ENCODE peak calls at places on chromosome X, in nine cellular contexts. D, I, E, B, N, L, A, Y and J are unnamed samples.

GRCh38 chrX:37640142-37640541 is 45.4 kb upstream of the XK start:
- DNase-seq in D (no peak), I (no peak), E (no peak), B (no peak), N (no peak), L (no peak), A (no peak), Y (no peak), J (no peak)

GRCh38 chrX:48835524-48836329 is at the start of gene PCSK1N:
- DNase-seq in D (no peak), I (peak), E (peak), B (no peak), N (peak), L (peak), A (no peak), Y (peak), J (no peak)

GRCh38 chrX:132146456-132146855 is 18.6 kb upstream of the FRMD7 start:
- DNase-seq in D (no peak), I (no peak), E (no peak), B (no peak), N (no peak), L (peak), A (no peak), Y (no peak), J (no peak)

GRCh38 chrX:9724711-9725110 is 40.9 kb downstream of the GPR143 start:
- DNase-seq in D (no peak), I (peak), E (no peak), B (no peak), N (no peak), L (peak), A (peak), Y (peak), J (no peak)

GRCh38 chrX:129086802-129087201 is 436.5 kb downstream of the SMARCA1 start:
- DNase-seq in D (no peak), I (no peak), E (no peak), B (no peak), N (no peak), L (no peak), A (no peak), Y (no peak), J (no peak)

GRCh38 chrX:66635360-66635759 is 3.5 kb downstream of the EDA2R start:
- DNase-seq in D (no peak), I (peak), E (no peak), B (no peak), N (no peak), L (peak), A (peak), Y (peak), J (no peak)

GRCh38 chrX:47846070-47846469 is 9.4 kb downstream of the ZNF81 start:
- DNase-seq in D (no peak), I (no peak), E (no peak), B (no peak), N (no peak), L (no peak), A (no peak), Y (no peak), J (no peak)

GRCh38 chrX:119647552-119648420 is 41.6 kb upstream of the NKRF start:
- DNase-seq in D (peak), I (no peak), E (no peak), B (no peak), N (no peak), L (no peak), A (no peak), Y (no peak), J (peak)

GRCh38 chrX:153863251-153863991 is 22.6 kb downstream of the L1CAM start:
- DNase-seq in D (no peak), I (no peak), E (no peak), B (no peak), N (no peak), L (no peak), A (no peak), Y (no peak), J (no peak)

GRCh38 chrX:38864165-38864564 is 62.9 kb downstream of the MID1IP1 start:
- DNase-seq in D (no peak), I (no peak), E (no peak), B (no peak), N (no peak), L (no peak), A (no peak), Y (peak), J (no peak)

DNA sequence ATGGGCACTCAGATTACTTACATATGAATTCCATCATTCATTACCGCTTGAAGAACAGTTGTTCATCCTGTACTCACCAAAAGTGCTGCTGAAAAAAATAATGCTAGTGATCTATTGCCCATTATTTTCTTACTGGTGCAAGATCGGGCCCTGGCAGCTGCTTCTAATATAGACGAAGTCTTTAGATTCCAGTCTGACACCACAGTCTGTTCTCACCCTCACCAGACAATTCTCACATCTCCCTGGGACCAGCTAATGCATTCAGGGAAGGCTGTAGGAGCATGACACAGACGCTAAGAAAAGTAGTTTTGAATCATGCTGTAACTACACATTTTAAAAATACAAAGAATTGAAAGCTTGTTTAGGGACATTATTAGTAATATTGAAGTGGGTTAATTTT is 13.8 kb downstream of the GEMIN8 start:
- DNase-seq in D (no peak), I (no peak), E (no peak), B (no peak), N (no peak), L (no peak), A (no peak), Y (no peak), J (no peak)
- H3K4me3 ChIP-seq in D (no peak), I (no peak), E (no peak), B (no peak), N (no peak), L (no peak), A (no peak), Y (no peak), J (no peak)

GRCh38 chrX:149881081-149881711 is at the start of gene MAGEA8:
- DNase-seq in D (no peak), I (no peak), E (no peak), B (no peak), N (no peak), L (no peak), A (no peak), Y (no peak), J (no peak)
- TF ChIP-seq CTCF in D (no peak), I (no peak), E (no peak), B (no peak), N (no peak), L (no peak), A (no peak), Y (no peak), J (peak)

DNA sequence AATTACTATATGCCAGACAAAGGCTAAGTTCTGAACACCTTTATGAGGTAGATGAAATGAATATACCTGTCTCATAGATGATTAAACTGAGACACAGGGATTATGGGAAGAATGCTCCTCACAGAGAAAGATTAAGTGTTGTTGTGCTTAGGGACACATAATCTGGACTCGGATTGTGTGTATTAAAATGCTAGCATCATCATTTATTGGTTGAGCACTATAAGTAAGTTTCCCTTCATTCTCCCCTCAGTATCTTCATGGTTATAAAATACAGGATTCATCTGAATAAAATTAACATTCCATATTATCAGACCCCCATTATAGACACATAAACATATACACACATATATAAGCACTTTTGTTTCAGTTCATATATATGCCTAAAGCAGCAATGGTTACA is 463.5 kb downstream of the PPP4R3C start:
- DNase-seq in D (no peak), I (no peak), E (no peak), B (no peak), N (no peak), L (no peak), A (no peak), Y (no peak), J (no peak)
- H3K4me3 ChIP-seq in D (no peak), I (no peak), E (no peak), B (no peak), N (no peak), L (no peak), A (no peak), Y (no peak), J (no peak)

DNA sequence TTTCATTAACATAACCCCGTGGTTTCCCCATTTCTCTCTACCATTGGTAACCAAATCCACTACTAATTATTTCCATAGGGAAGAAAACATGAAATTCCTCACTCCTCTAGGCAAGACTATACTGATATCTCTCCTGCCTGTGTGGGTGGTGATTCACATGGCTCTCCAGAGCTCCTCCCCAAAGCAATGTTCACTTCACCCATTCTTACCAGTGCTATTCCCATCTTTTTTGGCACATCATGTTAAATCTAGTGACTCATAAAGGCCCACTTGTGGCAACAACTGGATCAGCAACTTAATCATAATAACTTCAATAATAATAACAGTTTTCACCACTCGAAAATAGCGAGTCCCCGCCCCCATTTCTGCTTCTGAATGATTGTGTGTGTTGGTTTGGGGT is 6.1 kb upstream of the HCCS start:
- DNase-seq in D (no peak), I (peak), E (peak), B (no peak), N (no peak), L (peak), A (peak), Y (peak), J (no peak)
- TF ChIP-seq CTCF in D (no peak), I (no peak), E (no peak), B (no peak), N (no peak), L (peak), A (peak), Y (peak), J (no peak)

DNA sequence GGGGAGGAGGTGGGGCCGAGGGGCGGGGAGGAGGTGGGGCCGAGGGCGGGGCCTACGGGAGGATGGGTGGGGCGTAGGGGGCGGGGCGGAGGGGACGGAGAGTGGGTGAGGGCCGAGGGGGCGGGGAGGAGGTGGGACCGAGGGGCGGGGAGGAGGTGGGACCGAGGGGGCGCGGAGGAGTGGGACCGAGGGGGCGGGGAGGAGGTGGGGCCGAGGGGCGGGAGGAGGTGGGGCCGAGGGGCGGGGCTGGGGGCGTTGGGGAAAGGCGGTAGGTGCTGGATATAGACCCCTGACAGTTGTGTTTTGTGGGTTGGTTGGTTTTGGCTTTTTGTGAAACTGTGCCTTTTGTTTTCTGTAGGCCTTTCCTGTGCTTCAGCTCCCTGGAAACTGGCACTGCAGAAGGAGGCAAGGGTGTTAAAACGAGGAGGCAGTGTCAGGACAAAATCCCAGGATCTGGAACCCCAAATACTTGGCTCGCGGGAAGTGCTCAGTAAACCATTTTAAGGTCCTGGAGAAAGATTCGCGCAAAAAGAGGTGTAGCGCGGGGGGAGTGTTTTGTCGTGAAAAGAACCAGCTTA is 580 bp upstream of the MMGT1 start:
- DNase-seq in D (no peak), I (no peak), E (peak), B (peak), N (peak), L (peak), A (no peak), Y (peak), J (no peak)
- H3K4me3 ChIP-seq in D (no peak), I (peak), E (peak), B (peak), N (no peak), L (no peak), A (no peak), Y (peak), J (peak)